ENCODE peak calls at places on chromosomes 6 and 20, in seven cellular contexts. One of them, this sample, is unnamed. For H3K9me3, the result is how much of the 10 kb centered on the place peaks cover.

GRCh38 chr6:88749849-88750248 is 213.6 kb downstream of the RNGTT start:
- DNase-seq in right lobe of liver: no peak
- DNase-seq in heart left ventricle: no peak
- DNase-seq in IMR-90: peak
- DNase-seq in psoas muscle: no peak
- DNase-seq in heart right ventricle: no peak
- DNase-seq in HepG2: no peak
- DNase-seq in this sample: no peak

GRCh38 chr6:35497571-35498406 is 910 bp upstream of the TEAD3 start:
- DNase-seq in right lobe of liver: no peak
- DNase-seq in heart left ventricle: peak
- DNase-seq in IMR-90: peak
- DNase-seq in psoas muscle: peak
- DNase-seq in heart right ventricle: peak
- DNase-seq in HepG2: peak
- DNase-seq in this sample: no peak

GRCh38 chr6:28597924-28598323 is 72.2 kb downstream of the GPX5 start:
- DNase-seq in right lobe of liver: no peak
- DNase-seq in heart left ventricle: no peak
- DNase-seq in IMR-90: no peak
- DNase-seq in psoas muscle: no peak
- DNase-seq in heart right ventricle: no peak
- DNase-seq in HepG2: peak
- DNase-seq in this sample: no peak

GRCh38 chr6:33985947-33986346 is 159.9 kb downstream of the GRM4 start:
- DNase-seq in right lobe of liver: peak
- DNase-seq in heart left ventricle: no peak
- DNase-seq in IMR-90: no peak
- DNase-seq in psoas muscle: no peak
- DNase-seq in heart right ventricle: no peak
- DNase-seq in HepG2: no peak
- DNase-seq in this sample: no peak

GRCh38 chr20:51404297-51405060 is 138.0 kb downstream of the NFATC2 start:
- DNase-seq in right lobe of liver: no peak
- DNase-seq in heart left ventricle: no peak
- DNase-seq in IMR-90: no peak
- DNase-seq in psoas muscle: no peak
- DNase-seq in heart right ventricle: no peak
- DNase-seq in HepG2: no peak
- DNase-seq in this sample: peak

GRCh38 chr6:137798846-137799245 is 68.2 kb upstream of the TNFAIP3 start:
- DNase-seq in right lobe of liver: no peak
- DNase-seq in heart left ventricle: no peak
- DNase-seq in IMR-90: peak
- DNase-seq in psoas muscle: no peak
- DNase-seq in heart right ventricle: no peak
- DNase-seq in HepG2: no peak
- DNase-seq in this sample: no peak

GRCh38 chr6:150881911-150882481 is 16.5 kb downstream of the MTHFD1L start:
- DNase-seq in right lobe of liver: no peak
- DNase-seq in heart left ventricle: peak
- DNase-seq in IMR-90: peak
- DNase-seq in psoas muscle: no peak
- DNase-seq in heart right ventricle: peak
- DNase-seq in HepG2: peak
- DNase-seq in this sample: no peak

GRCh38 chr6:151269318-151269995 is 29.7 kb downstream of the AKAP12 start:
- DNase-seq in right lobe of liver: no peak
- DNase-seq in heart left ventricle: no peak
- DNase-seq in IMR-90: peak
- DNase-seq in psoas muscle: no peak
- DNase-seq in heart right ventricle: no peak
- DNase-seq in HepG2: no peak
- DNase-seq in this sample: no peak

GRCh38 chr6:17865798-17866725 is 121.4 kb downstream of the KIF13A start:
- DNase-seq in right lobe of liver: no peak
- DNase-seq in heart left ventricle: peak
- DNase-seq in IMR-90: peak
- DNase-seq in psoas muscle: peak
- DNase-seq in heart right ventricle: peak
- DNase-seq in HepG2: peak
- DNase-seq in this sample: no peak

GRCh38 chr6:151292974-151293373 is 53.2 kb downstream of the AKAP12 start:
- DNase-seq in right lobe of liver: no peak
- DNase-seq in heart left ventricle: no peak
- DNase-seq in IMR-90: peak
- DNase-seq in psoas muscle: no peak
- DNase-seq in heart right ventricle: no peak
- DNase-seq in HepG2: no peak
- DNase-seq in this sample: no peak

GRCh38 chr20:1330075-1330830 is 1.3 kb upstream of the SDCBP2 start:
- DNase-seq in right lobe of liver: peak
- DNase-seq in heart left ventricle: peak
- DNase-seq in IMR-90: no peak
- DNase-seq in psoas muscle: peak
- DNase-seq in heart right ventricle: peak
- DNase-seq in HepG2: no peak
- DNase-seq in this sample: peak

GRCh38 chr6:118876814-118877213 is 17.1 kb upstream of the ASF1A start:
- DNase-seq in right lobe of liver: no peak
- DNase-seq in heart left ventricle: no peak
- DNase-seq in IMR-90: peak
- DNase-seq in psoas muscle: no peak
- DNase-seq in heart right ventricle: no peak
- DNase-seq in HepG2: no peak
- DNase-seq in this sample: no peak

GRCh38 chr6:159108438-159108985 is 60.7 kb upstream of the FNDC1 start:
- DNase-seq in right lobe of liver: no peak
- DNase-seq in heart left ventricle: no peak
- DNase-seq in IMR-90: no peak
- DNase-seq in psoas muscle: no peak
- DNase-seq in heart right ventricle: no peak
- DNase-seq in HepG2: no peak
- DNase-seq in this sample: no peak

GRCh38 chr6:135251964-135252429 is 70.9 kb downstream of the MYB start:
- DNase-seq in right lobe of liver: no peak
- DNase-seq in heart left ventricle: no peak
- DNase-seq in IMR-90: peak
- DNase-seq in psoas muscle: no peak
- DNase-seq in heart right ventricle: no peak
- DNase-seq in HepG2: peak
- DNase-seq in this sample: no peak

GRCh38 chr20:44714701-44715494 is at the start of gene CCN5:
- DNase-seq in right lobe of liver: peak
- DNase-seq in heart left ventricle: peak
- DNase-seq in IMR-90: peak
- DNase-seq in psoas muscle: peak
- DNase-seq in heart right ventricle: peak
- DNase-seq in HepG2: peak
- DNase-seq in this sample: no peak

GRCh38 chr20:62112368-62112767 is 9.9 kb upstream of the LSM14B start:
- DNase-seq in right lobe of liver: no peak
- DNase-seq in heart left ventricle: no peak
- DNase-seq in IMR-90: no peak
- DNase-seq in psoas muscle: no peak
- DNase-seq in heart right ventricle: no peak
- DNase-seq in HepG2: no peak
- DNase-seq in this sample: no peak
- H3K9me3 ChIP-seq in right lobe of liver: under half
- H3K9me3 ChIP-seq in heart left ventricle: half or more
- H3K9me3 ChIP-seq in IMR-90: under half
- H3K9me3 ChIP-seq in psoas muscle: half or more
- H3K9me3 ChIP-seq in heart right ventricle: under half
- H3K9me3 ChIP-seq in HepG2: under half
- H3K9me3 ChIP-seq in this sample: under half

DNA sequence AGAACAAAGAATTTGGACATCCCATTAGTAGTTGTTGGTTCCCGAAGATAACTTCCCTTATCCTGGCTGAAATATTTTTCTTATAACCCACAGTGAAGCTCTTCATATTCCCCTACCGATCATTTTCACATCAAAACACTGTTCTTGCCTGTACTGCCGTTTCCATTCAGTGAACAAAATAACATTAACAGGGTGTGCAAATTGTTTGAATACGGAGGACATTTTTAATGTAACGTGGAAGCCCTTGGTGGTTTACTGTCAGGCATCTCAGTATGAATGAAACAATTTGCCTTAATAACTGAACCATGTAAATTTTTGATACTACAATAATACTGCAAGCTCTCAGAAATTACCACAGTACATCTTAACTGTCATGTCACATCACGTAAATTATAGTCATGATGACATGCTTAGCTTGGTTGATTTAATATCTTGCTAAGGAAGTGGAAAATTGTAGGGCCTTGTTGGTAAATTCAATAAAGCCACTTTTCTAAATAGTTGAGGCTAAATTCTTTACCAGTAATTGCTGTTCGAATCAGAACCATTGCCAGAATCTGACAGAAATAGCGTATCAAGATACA is 311.6 kb downstream of the LAMA2 start:
- DNase-seq in right lobe of liver: no peak
- DNase-seq in heart left ventricle: no peak
- DNase-seq in IMR-90: no peak
- DNase-seq in psoas muscle: no peak
- DNase-seq in heart right ventricle: no peak
- DNase-seq in HepG2: no peak
- DNase-seq in this sample: no peak
- H3K9me3 ChIP-seq in right lobe of liver: under half
- H3K9me3 ChIP-seq in heart left ventricle: under half
- H3K9me3 ChIP-seq in IMR-90: under half
- H3K9me3 ChIP-seq in psoas muscle: under half
- H3K9me3 ChIP-seq in heart right ventricle: under half
- H3K9me3 ChIP-seq in HepG2: under half
- H3K9me3 ChIP-seq in this sample: under half

GRCh38 chr6:37177083-37177949 is 7.4 kb downstream of the PIM1 start:
- DNase-seq in right lobe of liver: no peak
- DNase-seq in heart left ventricle: no peak
- DNase-seq in IMR-90: no peak
- DNase-seq in psoas muscle: no peak
- DNase-seq in heart right ventricle: no peak
- DNase-seq in HepG2: no peak
- DNase-seq in this sample: no peak

GRCh38 chr6:37180075-37180474 is 10.1 kb downstream of the PIM1 start:
- DNase-seq in right lobe of liver: no peak
- DNase-seq in heart left ventricle: no peak
- DNase-seq in IMR-90: no peak
- DNase-seq in psoas muscle: no peak
- DNase-seq in heart right ventricle: no peak
- DNase-seq in HepG2: no peak
- DNase-seq in this sample: no peak

GRCh38 chr6:37176268-37177082 is 6.5 kb downstream of the PIM1 start:
- DNase-seq in right lobe of liver: no peak
- DNase-seq in heart left ventricle: no peak
- DNase-seq in IMR-90: no peak
- DNase-seq in psoas muscle: no peak
- DNase-seq in heart right ventricle: no peak
- DNase-seq in HepG2: no peak
- DNase-seq in this sample: no peak

GRCh38 chr6:37175332-37176267 is 5.6 kb downstream of the PIM1 start:
- DNase-seq in right lobe of liver: no peak
- DNase-seq in heart left ventricle: no peak
- DNase-seq in IMR-90: no peak
- DNase-seq in psoas muscle: no peak
- DNase-seq in heart right ventricle: no peak
- DNase-seq in HepG2: no peak
- DNase-seq in this sample: no peak

DNA sequence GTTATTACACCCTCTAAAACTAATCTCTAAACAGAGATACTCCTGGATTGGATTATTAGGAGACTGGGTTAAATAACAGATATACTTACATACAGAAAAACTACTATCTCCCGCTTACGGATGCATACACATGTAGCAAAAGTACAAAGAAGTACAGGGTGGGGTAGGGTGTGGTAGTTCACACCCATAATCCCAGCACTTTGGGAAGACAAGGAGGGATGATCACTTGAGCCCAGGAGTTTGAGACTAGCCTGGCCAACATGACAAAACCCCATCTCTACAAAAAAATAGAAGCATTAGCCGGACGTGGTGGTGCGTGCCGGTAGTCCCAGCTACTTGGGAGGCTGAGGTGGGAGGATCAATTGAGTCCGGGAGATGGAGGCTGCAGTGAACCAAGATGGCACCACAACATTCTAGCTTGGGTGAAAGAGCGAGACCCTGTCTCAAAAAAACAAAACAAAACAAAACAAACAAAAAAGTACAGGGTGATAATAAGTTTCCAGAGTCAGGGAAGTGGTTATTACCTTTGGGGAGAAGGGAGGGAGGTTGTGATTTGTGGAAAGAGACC is 8.1 kb downstream of the PIM1 start:
- DNase-seq in right lobe of liver: no peak
- DNase-seq in heart left ventricle: no peak
- DNase-seq in IMR-90: no peak
- DNase-seq in psoas muscle: no peak
- DNase-seq in heart right ventricle: no peak
- DNase-seq in HepG2: no peak
- DNase-seq in this sample: no peak
- H3K9me3 ChIP-seq in right lobe of liver: under half
- H3K9me3 ChIP-seq in heart left ventricle: under half
- H3K9me3 ChIP-seq in IMR-90: under half
- H3K9me3 ChIP-seq in psoas muscle: under half
- H3K9me3 ChIP-seq in heart right ventricle: under half
- H3K9me3 ChIP-seq in HepG2: under half
- H3K9me3 ChIP-seq in this sample: under half

GRCh38 chr20:61590236-61590635 is 338.2 kb downstream of the CDH4 start:
- DNase-seq in right lobe of liver: no peak
- DNase-seq in heart left ventricle: no peak
- DNase-seq in IMR-90: no peak
- DNase-seq in psoas muscle: no peak
- DNase-seq in heart right ventricle: no peak
- DNase-seq in HepG2: no peak
- DNase-seq in this sample: no peak

GRCh38 chr20:61597996-61598395 is 345.9 kb downstream of the CDH4 start:
- DNase-seq in right lobe of liver: no peak
- DNase-seq in heart left ventricle: no peak
- DNase-seq in IMR-90: no peak
- DNase-seq in psoas muscle: no peak
- DNase-seq in heart right ventricle: no peak
- DNase-seq in HepG2: no peak
- DNase-seq in this sample: no peak

GRCh38 chr20:61598586-61598985 is 346.5 kb downstream of the CDH4 start:
- DNase-seq in right lobe of liver: no peak
- DNase-seq in heart left ventricle: no peak
- DNase-seq in IMR-90: no peak
- DNase-seq in psoas muscle: no peak
- DNase-seq in heart right ventricle: no peak
- DNase-seq in HepG2: no peak
- DNase-seq in this sample: no peak

GRCh38 chr20:61595216-61595615 is 343.2 kb downstream of the CDH4 start:
- DNase-seq in right lobe of liver: no peak
- DNase-seq in heart left ventricle: no peak
- DNase-seq in IMR-90: no peak
- DNase-seq in psoas muscle: no peak
- DNase-seq in heart right ventricle: no peak
- DNase-seq in HepG2: no peak
- DNase-seq in this sample: no peak

DNA sequence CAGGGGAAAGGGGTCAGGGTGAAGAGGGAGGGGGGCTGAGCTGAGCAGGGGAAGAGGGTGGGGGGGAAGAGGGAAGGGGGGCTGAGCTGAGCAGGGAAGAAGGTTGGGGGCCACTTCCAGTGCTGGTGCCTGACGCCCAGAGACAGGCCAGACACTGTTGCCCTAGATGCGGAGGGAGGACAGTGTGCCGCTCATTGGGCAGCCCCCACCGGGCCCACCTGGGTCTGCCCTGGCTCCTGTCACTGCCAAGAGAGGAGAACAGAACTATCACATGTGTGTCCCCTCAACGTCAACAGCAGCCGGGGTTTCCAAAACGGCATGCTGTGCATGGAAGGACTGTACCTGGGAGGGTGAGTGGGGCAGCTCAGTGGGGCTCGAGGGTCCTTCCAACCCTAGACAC is 342.1 kb downstream of the CDH4 start:
- DNase-seq in right lobe of liver: no peak
- DNase-seq in heart left ventricle: no peak
- DNase-seq in IMR-90: no peak
- DNase-seq in psoas muscle: no peak
- DNase-seq in heart right ventricle: no peak
- DNase-seq in HepG2: no peak
- DNase-seq in this sample: no peak
- H3K9me3 ChIP-seq in right lobe of liver: under half
- H3K9me3 ChIP-seq in heart left ventricle: under half
- H3K9me3 ChIP-seq in IMR-90: under half
- H3K9me3 ChIP-seq in psoas muscle: under half
- H3K9me3 ChIP-seq in heart right ventricle: under half
- H3K9me3 ChIP-seq in HepG2: under half
- H3K9me3 ChIP-seq in this sample: under half

This sample was measured in T-helper 17 cell.